ENCODE peak calls at places on chromosomes 4 and X, in nine cellular contexts. B is stimulated activated CD4-positive, alpha-beta T cell treated with anti-CD3 and anti-CD28 coated beads, Interleukin-15, amount 100 ng/mL, for 24 hours; C is brain microvascular endothelial cell; P is transverse colon; U is A549; N is right atrium auricular region; V is PC-3; H is AG10803; F is prostate gland. J is an unnamed sample.

GRCh38 chr4:10106421-10107039 is 10.1 kb downstream of the WDR1 start:
- DNase-seq in B (peak), P (peak), N (peak), H (peak), F (peak), C (peak), V (peak), U (peak), J (peak)

GRCh38 chr4:183517781-183518180 is 12.9 kb downstream of the ING2 start:
- DNase-seq in B (no peak), F (no peak), H (no peak), V (no peak), N (no peak), P (no peak), U (no peak), C (no peak), J (no peak)

GRCh38 chr4:302381-302780 is 2.9 kb downstream of the ZNF732 start:
- DNase-seq in C (no peak), B (no peak), U (no peak), P (no peak), F (no peak), H (no peak), N (no peak), V (no peak), J (no peak)

GRCh38 chr4:8488791-8489369 is 48.3 kb downstream of the TRMT44 start:
- DNase-seq in V (no peak), H (no peak), C (no peak), B (no peak), N (no peak), P (no peak), U (no peak), F (no peak), J (peak)

GRCh38 chrX:48083212-48083611 is 11.8 kb upstream of the ZNF630 start:
- DNase-seq in V (peak), F (peak), C (peak), N (peak), B (peak), P (peak), H (peak), U (peak), J (no peak)

GRCh38 chr4:183398298-183399129 is 45.9 kb upstream of the CDKN2AIP start:
- DNase-seq in H (peak), U (peak), F (peak), B (peak), N (peak), C (peak), P (peak), V (peak), J (no peak)

GRCh38 chr4:45063701-45064100 is 337.3 kb upstream of the GNPDA2 start:
- DNase-seq in C (no peak), H (no peak), V (no peak), N (no peak), P (no peak), U (no peak), F (no peak), B (no peak), J (no peak)

GRCh38 chrX:71254092-71254941 is at the start of gene ZMYM3:
- DNase-seq in H (peak), F (peak), B (peak), V (peak), U (peak), N (peak), P (peak), C (peak), J (peak)

GRCh38 chr4:17787315-17787714 is 5.9 kb upstream of the FAM184B start:
- DNase-seq in N (no peak), U (no peak), B (no peak), P (no peak), H (no peak), C (peak), F (no peak), V (peak), J (no peak)

GRCh38 chrX:57172544-57172943 is 35.3 kb upstream of the SPIN2A start:
- DNase-seq in B (no peak), H (peak), P (no peak), C (no peak), N (no peak), F (no peak), U (no peak), V (no peak), J (no peak)

GRCh38 chr4:168784786-168785461 is 225.1 kb downstream of the CBR4 start:
- DNase-seq in F (peak), B (no peak), H (peak), C (no peak), U (no peak), P (no peak), N (no peak), V (peak), J (peak)

GRCh38 chrX:38061335-38061734 is 55.0 kb downstream of the SYTL5 start:
- DNase-seq in V (peak), B (no peak), U (no peak), P (no peak), N (no peak), C (no peak), F (no peak), H (peak), J (no peak)

GRCh38 chr4:7649411-7649740 is 214.6 kb upstream of the PSAPL1 start:
- DNase-seq in C (no peak), U (no peak), P (no peak), F (no peak), N (no peak), B (no peak), H (no peak), V (no peak), J (no peak)

GRCh38 chrX:19602866-19603620 is 87.7 kb upstream of the MAP3K15 start:
- DNase-seq in F (no peak), B (peak), N (no peak), V (peak), H (peak), C (peak), U (peak), P (no peak), J (no peak)

GRCh38 chr4:78651250-78651860 is 99.8 kb downstream of the ANXA3 start:
- DNase-seq in P (no peak), N (no peak), U (no peak), H (no peak), B (no peak), C (no peak), F (no peak), V (no peak), J (no peak)

GRCh38 chrX:45009371-45010000 is 136.5 kb downstream of the KDM6A start:
- DNase-seq in N (no peak), F (no peak), U (no peak), B (no peak), C (no peak), H (peak), V (peak), P (no peak), J (no peak)

GRCh38 chr4:244471-244870 is 60.8 kb downstream of the ZNF732 start:
- DNase-seq in V (peak), U (no peak), N (peak), C (peak), P (peak), B (peak), F (no peak), H (peak), J (no peak)

GRCh38 chr4:159240690-159241089 is 137.8 kb downstream of the RAPGEF2 start:
- DNase-seq in V (no peak), B (no peak), P (no peak), N (no peak), F (no peak), C (no peak), H (peak), U (no peak), J (no peak)

GRCh38 chr4:11496313-11496956 is 67.7 kb upstream of the HS3ST1 start:
- DNase-seq in F (no peak), N (no peak), P (no peak), B (no peak), U (no peak), V (peak), H (no peak), C (no peak), J (no peak)

GRCh38 chrX:15301924-15302323 is 13.5 kb downstream of the ASB11 start:
- DNase-seq in P (peak), B (peak), C (no peak), U (no peak), V (no peak), N (peak), F (no peak), H (peak), J (no peak)

GRCh38 chr4:123096038-123096437 is 173.6 kb upstream of the NUDT6 start:
- DNase-seq in H (no peak), F (no peak), C (peak), V (peak), P (no peak), B (no peak), U (no peak), N (no peak), J (no peak)